ENCODE peak calls at places on chromosome 18, in ten cellular contexts. One of them, this sample, is unnamed.
A peak's percentile ranks its signal among the peaks of the same experiment; 100 is the strongest.

GRCh38 chr18:58175122-58175687 is 131.2 kb downstream of the NEDD4L start:
- DNase-seq in endodermal cell: no peak
- DNase-seq in GM20000: no peak
- DNase-seq in endothelial cell: no peak
- DNase-seq in neural progenitor cell: no peak
- DNase-seq in mesothelial cell of epicardium: no peak
- DNase-seq in bronchial epithelial cell: no peak
- DNase-seq in Peyer's patch: no peak
- DNase-seq in kidney epithelial cell: no peak
- DNase-seq in mucosa of descending colon: no peak
- DNase-seq in this sample: no peak

GRCh38 chr18:39647627-39648502 is 2082.3 kb upstream of the CELF4 start:
- DNase-seq in Peyer's patch: no peak
- DNase-seq in mesothelial cell of epicardium: no peak
- DNase-seq in bronchial epithelial cell: peak; percentile 86
- DNase-seq in mucosa of descending colon: no peak
- DNase-seq in endothelial cell: no peak
- DNase-seq in kidney epithelial cell: peak; percentile 37
- DNase-seq in neural progenitor cell: no peak
- DNase-seq in GM20000: no peak
- DNase-seq in endodermal cell: no peak
- DNase-seq in this sample: no peak

GRCh38 chr18:10270160-10270571 is 184.3 kb upstream of the APCDD1 start:
- DNase-seq in mucosa of descending colon: no peak
- DNase-seq in endothelial cell: no peak
- DNase-seq in neural progenitor cell: no peak
- DNase-seq in Peyer's patch: no peak
- DNase-seq in GM20000: no peak
- DNase-seq in kidney epithelial cell: no peak
- DNase-seq in mesothelial cell of epicardium: no peak
- DNase-seq in endodermal cell: no peak
- DNase-seq in bronchial epithelial cell: no peak
- DNase-seq in this sample: no peak

GRCh38 chr18:59950215-59950944 is 50.6 kb downstream of the PMAIP1 start:
- DNase-seq in endodermal cell: no peak
- DNase-seq in Peyer's patch: no peak
- DNase-seq in bronchial epithelial cell: peak; percentile 30
- DNase-seq in kidney epithelial cell: no peak
- DNase-seq in endothelial cell: no peak
- DNase-seq in mesothelial cell of epicardium: no peak
- DNase-seq in GM20000: no peak
- DNase-seq in neural progenitor cell: no peak
- DNase-seq in mucosa of descending colon: no peak
- DNase-seq in this sample: no peak

GRCh38 chr18:57441395-57441794 is 6.2 kb downstream of the ONECUT2 start:
- DNase-seq in GM20000: peak; percentile 28
- DNase-seq in kidney epithelial cell: no peak
- DNase-seq in mucosa of descending colon: no peak
- DNase-seq in bronchial epithelial cell: peak; percentile 49
- DNase-seq in Peyer's patch: no peak
- DNase-seq in endothelial cell: no peak
- DNase-seq in endodermal cell: peak; percentile 82
- DNase-seq in mesothelial cell of epicardium: no peak
- DNase-seq in neural progenitor cell: peak; percentile 71
- DNase-seq in this sample: no peak

GRCh38 chr18:79385749-79386341 is 9.9 kb upstream of the NFATC1 start:
- DNase-seq in endothelial cell: peak; percentile 2
- DNase-seq in mesothelial cell of epicardium: no peak
- DNase-seq in bronchial epithelial cell: no peak
- DNase-seq in GM20000: peak; percentile 48
- DNase-seq in Peyer's patch: no peak
- DNase-seq in endodermal cell: peak; percentile 42
- DNase-seq in mucosa of descending colon: no peak
- DNase-seq in kidney epithelial cell: no peak
- DNase-seq in neural progenitor cell: no peak
- DNase-seq in this sample: no peak

GRCh38 chr18:75068682-75069435 is 140.1 kb downstream of the PTGR3 start:
- DNase-seq in kidney epithelial cell: no peak
- DNase-seq in GM20000: no peak
- DNase-seq in Peyer's patch: peak; percentile 32
- DNase-seq in mesothelial cell of epicardium: no peak
- DNase-seq in mucosa of descending colon: no peak
- DNase-seq in endothelial cell: no peak
- DNase-seq in neural progenitor cell: no peak
- DNase-seq in endodermal cell: no peak
- DNase-seq in bronchial epithelial cell: peak; percentile 80
- DNase-seq in this sample: no peak

GRCh38 chr18:25876334-25876979 is 214.0 kb downstream of the SS18 start:
- DNase-seq in endodermal cell: no peak
- DNase-seq in mucosa of descending colon: no peak
- DNase-seq in bronchial epithelial cell: no peak
- DNase-seq in mesothelial cell of epicardium: no peak
- DNase-seq in endothelial cell: peak; percentile 18
- DNase-seq in neural progenitor cell: no peak
- DNase-seq in Peyer's patch: no peak
- DNase-seq in kidney epithelial cell: peak; percentile 25
- DNase-seq in GM20000: no peak
- DNase-seq in this sample: no peak

GRCh38 chr18:75811156-75811555 is 383.7 kb upstream of the SMIM21 start:
- DNase-seq in mucosa of descending colon: no peak
- DNase-seq in neural progenitor cell: no peak
- DNase-seq in Peyer's patch: no peak
- DNase-seq in kidney epithelial cell: no peak
- DNase-seq in mesothelial cell of epicardium: no peak
- DNase-seq in endodermal cell: no peak
- DNase-seq in endothelial cell: no peak
- DNase-seq in bronchial epithelial cell: no peak
- DNase-seq in GM20000: no peak
- DNase-seq in this sample: no peak

GRCh38 chr18:57579928-57580327 is 6.6 kb downstream of the FECH start:
- DNase-seq in endothelial cell: no peak
- DNase-seq in Peyer's patch: no peak
- DNase-seq in kidney epithelial cell: no peak
- DNase-seq in neural progenitor cell: no peak
- DNase-seq in endodermal cell: no peak
- DNase-seq in mucosa of descending colon: no peak
- DNase-seq in mesothelial cell of epicardium: no peak
- DNase-seq in bronchial epithelial cell: no peak
- DNase-seq in GM20000: no peak
- DNase-seq in this sample: no peak

GRCh38 chr18:56799756-56800155 is 148.6 kb downstream of the WDR7 start:
- DNase-seq in kidney epithelial cell: no peak
- DNase-seq in GM20000: no peak
- DNase-seq in mesothelial cell of epicardium: no peak
- DNase-seq in Peyer's patch: no peak
- DNase-seq in neural progenitor cell: no peak
- DNase-seq in endodermal cell: no peak
- DNase-seq in bronchial epithelial cell: peak; percentile 22
- DNase-seq in endothelial cell: no peak
- DNase-seq in mucosa of descending colon: no peak
- DNase-seq in this sample: no peak

GRCh38 chr18:79818631-79819030 is 20.9 kb downstream of the KCNG2 start:
- DNase-seq in neural progenitor cell: no peak
- DNase-seq in Peyer's patch: no peak
- DNase-seq in endodermal cell: no peak
- DNase-seq in GM20000: no peak
- DNase-seq in mesothelial cell of epicardium: no peak
- DNase-seq in kidney epithelial cell: no peak
- DNase-seq in endothelial cell: no peak
- DNase-seq in bronchial epithelial cell: no peak
- DNase-seq in mucosa of descending colon: no peak
- DNase-seq in this sample: no peak

GRCh38 chr18:31419457-31419932 is 28.0 kb upstream of the DSG3 start:
- DNase-seq in GM20000: no peak
- DNase-seq in neural progenitor cell: no peak
- DNase-seq in endothelial cell: no peak
- DNase-seq in Peyer's patch: no peak
- DNase-seq in bronchial epithelial cell: peak; percentile 98
- DNase-seq in endodermal cell: peak; percentile 44
- DNase-seq in mucosa of descending colon: no peak
- DNase-seq in mesothelial cell of epicardium: no peak
- DNase-seq in kidney epithelial cell: no peak
- DNase-seq in this sample: no peak

GRCh38 chr18:46070683-46071614 is 1.1 kb downstream of the PSTPIP2 start:
- DNase-seq in mucosa of descending colon: no peak
- DNase-seq in GM20000: peak; percentile 8
- DNase-seq in bronchial epithelial cell: no peak
- DNase-seq in neural progenitor cell: no peak
- DNase-seq in Peyer's patch: no peak
- DNase-seq in kidney epithelial cell: no peak
- DNase-seq in mesothelial cell of epicardium: no peak
- DNase-seq in endodermal cell: no peak
- DNase-seq in endothelial cell: peak; percentile 13
- DNase-seq in this sample: no peak

GRCh38 chr18:61201516-61201915 is 131.7 kb upstream of the CDH20 start:
- DNase-seq in mesothelial cell of epicardium: no peak
- DNase-seq in mucosa of descending colon: no peak
- DNase-seq in kidney epithelial cell: no peak
- DNase-seq in GM20000: no peak
- DNase-seq in neural progenitor cell: no peak
- DNase-seq in bronchial epithelial cell: no peak
- DNase-seq in endothelial cell: no peak
- DNase-seq in endodermal cell: no peak
- DNase-seq in Peyer's patch: no peak
- DNase-seq in this sample: no peak
- TF ChIP-seq CTCF in mesothelial cell of epicardium: no peak
- TF ChIP-seq CTCF in mucosa of descending colon: no peak
- TF ChIP-seq CTCF in kidney epithelial cell: no peak
- TF ChIP-seq CTCF in GM20000: no peak
- TF ChIP-seq CTCF in neural progenitor cell: no peak
- TF ChIP-seq CTCF in bronchial epithelial cell: no peak
- TF ChIP-seq CTCF in endothelial cell: no peak
- TF ChIP-seq CTCF in endodermal cell: no peak
- TF ChIP-seq CTCF in Peyer's patch: no peak
- TF ChIP-seq CTCF in this sample: no peak

GRCh38 chr18:55477537-55478300 is 110.3 kb downstream of the TCF4 start:
- DNase-seq in bronchial epithelial cell: peak; percentile 37
- DNase-seq in endothelial cell: no peak
- DNase-seq in mesothelial cell of epicardium: no peak
- DNase-seq in neural progenitor cell: no peak
- DNase-seq in endodermal cell: no peak
- DNase-seq in mucosa of descending colon: no peak
- DNase-seq in Peyer's patch: no peak
- DNase-seq in kidney epithelial cell: peak; percentile 23
- DNase-seq in GM20000: peak; percentile 17
- DNase-seq in this sample: peak; percentile 50
- TF ChIP-seq CTCF in bronchial epithelial cell: peak; percentile 33
- TF ChIP-seq CTCF in endothelial cell: no peak
- TF ChIP-seq CTCF in mesothelial cell of epicardium: no peak
- TF ChIP-seq CTCF in neural progenitor cell: no peak
- TF ChIP-seq CTCF in endodermal cell: peak; percentile 31
- TF ChIP-seq CTCF in mucosa of descending colon: no peak
- TF ChIP-seq CTCF in Peyer's patch: peak; percentile 21
- TF ChIP-seq CTCF in kidney epithelial cell: peak; percentile 5
- TF ChIP-seq CTCF in GM20000: no peak
- TF ChIP-seq CTCF in this sample: peak; percentile 25

GRCh38 chr18:23238651-23239349 is 103.5 kb downstream of the CABLES1 start:
- DNase-seq in Peyer's patch: no peak
- DNase-seq in endothelial cell: no peak
- DNase-seq in neural progenitor cell: no peak
- DNase-seq in mucosa of descending colon: no peak
- DNase-seq in kidney epithelial cell: no peak
- DNase-seq in bronchial epithelial cell: no peak
- DNase-seq in mesothelial cell of epicardium: no peak
- DNase-seq in GM20000: no peak
- DNase-seq in endodermal cell: no peak
- DNase-seq in this sample: no peak

GRCh38 chr18:23238152-23238531 is 102.9 kb downstream of the CABLES1 start:
- DNase-seq in GM20000: no peak
- DNase-seq in mucosa of descending colon: no peak
- DNase-seq in Peyer's patch: peak; percentile 68
- DNase-seq in bronchial epithelial cell: peak; percentile 62
- DNase-seq in kidney epithelial cell: no peak
- DNase-seq in neural progenitor cell: no peak
- DNase-seq in endodermal cell: no peak
- DNase-seq in endothelial cell: no peak
- DNase-seq in mesothelial cell of epicardium: no peak
- DNase-seq in this sample: no peak

GRCh38 chr18:23239350-23239692 is 104.0 kb downstream of the CABLES1 start:
- DNase-seq in Peyer's patch: no peak
- DNase-seq in kidney epithelial cell: no peak
- DNase-seq in endodermal cell: no peak
- DNase-seq in neural progenitor cell: no peak
- DNase-seq in mesothelial cell of epicardium: no peak
- DNase-seq in endothelial cell: no peak
- DNase-seq in mucosa of descending colon: no peak
- DNase-seq in GM20000: no peak
- DNase-seq in bronchial epithelial cell: no peak
- DNase-seq in this sample: no peak

GRCh38 chr18:23236876-23237468 is 101.7 kb downstream of the CABLES1 start:
- DNase-seq in mucosa of descending colon: no peak
- DNase-seq in Peyer's patch: no peak
- DNase-seq in endothelial cell: no peak
- DNase-seq in mesothelial cell of epicardium: no peak
- DNase-seq in bronchial epithelial cell: no peak
- DNase-seq in GM20000: no peak
- DNase-seq in kidney epithelial cell: no peak
- DNase-seq in neural progenitor cell: no peak
- DNase-seq in endodermal cell: no peak
- DNase-seq in this sample: peak; percentile 73

DNA sequence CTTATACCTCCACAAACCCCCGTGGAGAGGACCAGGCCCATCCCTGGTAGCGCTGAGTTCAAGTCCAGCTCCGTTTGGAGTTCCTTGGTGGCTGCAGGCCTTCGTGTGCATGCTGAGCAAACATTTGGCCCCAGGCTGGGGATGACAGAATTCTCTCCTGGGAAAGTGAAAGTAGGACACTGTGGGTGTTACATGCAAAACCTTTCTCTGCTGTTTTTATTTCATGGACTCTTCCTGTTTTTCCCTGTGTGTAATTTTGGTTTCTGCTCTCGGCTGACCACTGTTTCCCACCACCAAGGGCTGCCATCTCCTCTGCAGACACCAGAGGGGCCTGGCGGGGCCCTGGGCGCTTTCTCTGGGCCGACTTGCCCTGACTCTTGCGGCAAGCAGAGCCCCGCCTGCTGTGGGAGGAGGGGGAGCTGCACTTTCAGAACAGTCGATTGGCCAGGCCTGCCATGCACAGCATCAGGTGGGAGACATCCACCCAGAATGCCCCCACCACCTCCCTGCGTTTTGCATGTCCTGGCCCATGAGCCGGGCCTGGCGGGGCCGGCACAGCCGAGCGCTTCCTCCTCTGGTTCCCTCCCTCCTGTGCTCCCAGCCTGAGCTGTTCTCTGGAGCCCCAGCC is 102.4 kb downstream of the CABLES1 start:
- DNase-seq in mucosa of descending colon: peak; percentile 64
- DNase-seq in mesothelial cell of epicardium: no peak
- DNase-seq in endothelial cell: peak; percentile 42
- DNase-seq in Peyer's patch: peak; percentile 69
- DNase-seq in GM20000: peak; percentile 72
- DNase-seq in kidney epithelial cell: no peak
- DNase-seq in endodermal cell: peak; percentile 77
- DNase-seq in bronchial epithelial cell: peak; percentile 46
- DNase-seq in neural progenitor cell: peak; percentile 50
- DNase-seq in this sample: peak; percentile 77
- TF ChIP-seq CTCF in mucosa of descending colon: no peak
- TF ChIP-seq CTCF in mesothelial cell of epicardium: no peak
- TF ChIP-seq CTCF in endothelial cell: no peak
- TF ChIP-seq CTCF in Peyer's patch: peak; percentile 36
- TF ChIP-seq CTCF in GM20000: peak; percentile 11
- TF ChIP-seq CTCF in kidney epithelial cell: peak; percentile 33
- TF ChIP-seq CTCF in endodermal cell: peak; percentile 67
- TF ChIP-seq CTCF in bronchial epithelial cell: peak; percentile 31
- TF ChIP-seq CTCF in neural progenitor cell: peak; percentile 23
- TF ChIP-seq CTCF in this sample: no peak

GRCh38 chr18:48504819-48505218 is 34.0 kb upstream of the CTIF start:
- DNase-seq in endodermal cell: no peak
- DNase-seq in kidney epithelial cell: no peak
- DNase-seq in neural progenitor cell: no peak
- DNase-seq in mucosa of descending colon: no peak
- DNase-seq in Peyer's patch: no peak
- DNase-seq in bronchial epithelial cell: no peak
- DNase-seq in mesothelial cell of epicardium: no peak
- DNase-seq in endothelial cell: no peak
- DNase-seq in GM20000: no peak
- DNase-seq in this sample: no peak
- TF ChIP-seq CTCF in endodermal cell: no peak
- TF ChIP-seq CTCF in kidney epithelial cell: no peak
- TF ChIP-seq CTCF in neural progenitor cell: no peak
- TF ChIP-seq CTCF in mucosa of descending colon: no peak
- TF ChIP-seq CTCF in Peyer's patch: no peak
- TF ChIP-seq CTCF in bronchial epithelial cell: no peak
- TF ChIP-seq CTCF in mesothelial cell of epicardium: no peak
- TF ChIP-seq CTCF in endothelial cell: no peak
- TF ChIP-seq CTCF in GM20000: no peak
- TF ChIP-seq CTCF in this sample: no peak

This sample was measured in right lobe of liver.